ENCODE peak calls at places on chromosomes 5 and 9, in seven cellular contexts. R is right atrium auricular region, N is psoas muscle, W is H1, Y is AG04450, E is PC-3, V is left lung. B is an unnamed sample.
A peak's percentile ranks its signal among the peaks of the same experiment; 100 is the strongest.

GRCh38 chr9:114047717-114048116 is 30.4 kb downstream of the AMBP start:
- DNase-seq in R (peak; percentile 42), N (no peak), W (peak; percentile 50), Y (no peak), E (peak; percentile 22), V (no peak), B (no peak)

GRCh38 chr5:4164167-4164566 is 568.5 kb downstream of the IRX1 start:
- DNase-seq in R (no peak), N (no peak), W (no peak), Y (no peak), E (no peak), V (no peak), B (no peak)

GRCh38 chr5:38853753-38854470 is 8.1 kb downstream of the OSMR start:
- DNase-seq in R (no peak), N (no peak), W (no peak), Y (peak; percentile 39), E (peak; percentile 98), V (no peak), B (no peak)

GRCh38 chr9:9961487-9961886 is 651.3 kb downstream of the PTPRD start:
- DNase-seq in R (no peak), N (no peak), W (no peak), Y (no peak), E (no peak), V (no peak), B (no peak)

GRCh38 chr9:136840877-136841645 is 1.2 kb upstream of the AJM1 start:
- DNase-seq in R (no peak), N (peak; percentile 72), W (peak; percentile 70), Y (peak; percentile 38), E (no peak), V (no peak), B (no peak)

GRCh38 chr9:5389109-5389732 is 48.5 kb downstream of the PLGRKT start:
- DNase-seq in R (no peak), N (no peak), W (no peak), Y (peak; percentile 54), E (peak; percentile 73), V (no peak), B (peak; percentile 26)

GRCh38 chr5:61625682-61626620 is 293.9 kb downstream of the ZSWIM6 start:
- DNase-seq in R (peak; percentile 74), N (peak; percentile 87), W (peak; percentile 83), Y (no peak), E (no peak), V (peak; percentile 86), B (no peak)

GRCh38 chr9:137750007-137750406 is 127.6 kb upstream of the CACNA1B start:
- DNase-seq in R (no peak), N (no peak), W (no peak), Y (no peak), E (no peak), V (no peak), B (no peak)

GRCh38 chr5:107104040-107104773 is 566.5 kb downstream of the EFNA5 start:
- DNase-seq in R (no peak), N (peak; percentile 52), W (peak; percentile 51), Y (no peak), E (no peak), V (no peak), B (no peak)

GRCh38 chr5:127938746-127939145 is 144.8 kb upstream of the SLC12A2 start:
- DNase-seq in R (no peak), N (no peak), W (no peak), Y (no peak), E (peak; percentile 47), V (no peak), B (no peak)

GRCh38 chr9:130301483-130302286 is 36.1 kb downstream of the HMCN2 start:
- DNase-seq in R (peak; percentile 84), N (peak; percentile 87), W (no peak), Y (no peak), E (no peak), V (no peak), B (no peak)

GRCh38 chr5:175649967-175650366 is 7.9 kb upstream of the HRH2 start:
- DNase-seq in R (no peak), N (no peak), W (no peak), Y (no peak), E (no peak), V (no peak), B (no peak)

GRCh38 chr5:34475249-34475966 is 180.7 kb upstream of the RAI14 start:
- DNase-seq in R (no peak), N (no peak), W (no peak), Y (no peak), E (no peak), V (no peak), B (no peak)

GRCh38 chr9:113600871-113601545 is 137.5 kb downstream of the RGS3 start:
- DNase-seq in R (no peak), N (peak; percentile 48), W (no peak), Y (no peak), E (no peak), V (no peak), B (no peak)

GRCh38 chr9:89917861-89918260 is 313.0 kb downstream of the GADD45G start:
- DNase-seq in R (peak; percentile 23), N (no peak), W (no peak), Y (no peak), E (no peak), V (no peak), B (no peak)

GRCh38 chr5:98638701-98639100 is 134.8 kb upstream of the RGMB start:
- DNase-seq in R (no peak), N (no peak), W (no peak), Y (no peak), E (peak; percentile 18), V (no peak), B (no peak)

GRCh38 chr5:53032188-53032587 is 43.0 kb downstream of the ITGA2 start:
- DNase-seq in R (no peak), N (no peak), W (no peak), Y (no peak), E (no peak), V (no peak), B (no peak)
- H3K27ac ChIP-seq in R (peak overlapping the region; percentile 40), N (no peak overlapping the region), W (no peak overlapping the region), Y (no peak overlapping the region), E (peak overlapping the region; percentile 78), V (peak overlapping the region; percentile 69), B (peak overlapping the region; percentile 98)

GRCh38 chr9:108142504-108143201 is 653.1 kb upstream of the KLF4 start:
- DNase-seq in R (peak; percentile 94), N (peak; percentile 92), W (peak; percentile 45), Y (no peak), E (no peak), V (no peak), B (no peak)

GRCh38 chr9:108136646-108137045 is 647.1 kb upstream of the KLF4 start:
- DNase-seq in R (no peak), N (no peak), W (no peak), Y (no peak), E (no peak), V (no peak), B (no peak)

GRCh38 chr9:108139900-108140299 is 650.3 kb upstream of the KLF4 start:
- DNase-seq in R (no peak), N (no peak), W (no peak), Y (no peak), E (no peak), V (no peak), B (no peak)

DNA sequence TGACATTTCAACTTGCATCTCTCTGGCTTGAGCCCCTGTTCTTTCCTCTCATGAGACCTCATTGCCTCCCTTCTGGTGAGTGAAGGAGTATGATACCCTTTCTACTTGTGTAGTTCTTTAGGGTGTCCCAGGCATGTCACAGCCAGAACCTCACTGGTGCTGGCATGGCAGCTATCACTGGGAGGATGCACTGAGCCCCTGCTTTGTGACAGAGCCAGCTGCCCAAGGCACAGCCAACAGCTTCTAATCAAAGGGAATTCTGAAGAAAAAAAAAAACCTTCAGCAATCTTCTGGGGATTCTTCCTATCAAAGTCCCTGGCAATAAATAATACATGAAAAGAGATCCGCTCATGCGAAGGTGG is 652.6 kb upstream of the KLF4 start:
- DNase-seq in R (no peak), N (no peak), W (no peak), Y (no peak), E (no peak), V (no peak), B (no peak)
- H3K27ac ChIP-seq in R (peak overlapping the region; percentile 91), N (peak overlapping the region; percentile 59), W (no peak overlapping the region), Y (no peak overlapping the region), E (no peak overlapping the region), V (peak overlapping the region; percentile 35), B (no peak overlapping the region)

GRCh38 chr9:6973762-6974161 is 216.0 kb downstream of the KDM4C start:
- DNase-seq in R (no peak), N (no peak), W (no peak), Y (no peak), E (peak; percentile 13), V (no peak), B (no peak)
- H3K27ac ChIP-seq in R (no peak overlapping the region), N (no peak overlapping the region), W (no peak overlapping the region), Y (no peak overlapping the region), E (no peak overlapping the region), V (no peak overlapping the region), B (no peak overlapping the region)

GRCh38 chr5:72307573-72307967 is 12.5 kb downstream of the MRPS27 start:
- DNase-seq in R (no peak), N (no peak), W (no peak), Y (no peak), E (no peak), V (no peak), B (no peak)

GRCh38 chr5:72314571-72315172 is 5.4 kb downstream of the MRPS27 start:
- DNase-seq in R (no peak), N (no peak), W (no peak), Y (peak; percentile 47), E (peak; percentile 60), V (no peak), B (no peak)

GRCh38 chr5:72305194-72306142 is 14.6 kb downstream of the MRPS27 start:
- DNase-seq in R (no peak), N (no peak), W (no peak), Y (no peak), E (no peak), V (no peak), B (no peak)

GRCh38 chr5:72307968-72308852 is 11.8 kb downstream of the MRPS27 start:
- DNase-seq in R (peak; percentile 98), N (peak; percentile 99), W (peak; percentile 93), Y (peak; percentile 94), E (peak; percentile 95), V (peak; percentile 98), B (peak; percentile 80)

GRCh38 chr5:72308853-72309191 is 11.2 kb downstream of the MRPS27 start:
- DNase-seq in R (no peak), N (no peak), W (no peak), Y (no peak), E (no peak), V (no peak), B (no peak)
- H3K27ac ChIP-seq in R (peak overlapping the region; percentile 96), N (peak overlapping the region; percentile 97), W (no peak overlapping the region), Y (no peak overlapping the region), E (peak overlapping the region; percentile 27), V (peak overlapping the region; percentile 96), B (peak overlapping the region; percentile 95)

GRCh38 chr9:34709196-34709978 is 549 bp downstream of the CCL21 start:
- DNase-seq in R (no peak), N (no peak), W (no peak), Y (no peak), E (no peak), V (no peak), B (no peak)
- H3K27ac ChIP-seq in R (peak overlapping the region; percentile 60), N (no peak overlapping the region), W (no peak overlapping the region), Y (no peak overlapping the region), E (no peak overlapping the region), V (no peak overlapping the region), B (no peak overlapping the region)

DNA sequence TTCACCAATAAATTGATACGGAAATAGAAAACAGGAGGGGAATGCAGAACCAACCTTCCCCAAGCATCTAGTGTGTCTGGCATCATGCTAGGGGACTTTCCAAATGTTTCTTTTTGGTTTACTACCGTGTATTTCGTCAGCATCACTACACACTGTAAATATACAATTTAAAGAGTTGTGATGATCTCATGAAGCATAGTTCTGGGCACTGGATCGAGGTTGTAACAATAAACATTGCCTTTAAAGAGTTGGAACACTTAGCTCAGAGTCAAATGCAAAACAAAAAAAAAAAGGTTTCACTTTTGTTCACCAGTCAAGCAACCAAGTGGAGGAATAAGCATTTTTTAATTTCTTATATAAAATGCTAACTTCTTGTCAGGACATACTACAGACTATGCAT is 2.9 kb upstream of the SCAI start:
- DNase-seq in R (no peak), N (no peak), W (no peak), Y (peak; percentile 87), E (no peak), V (no peak), B (no peak)
- H3K27ac ChIP-seq in R (no peak overlapping the region), N (no peak overlapping the region), W (no peak overlapping the region), Y (peak overlapping the region; percentile 62), E (no peak overlapping the region), V (peak overlapping the region; percentile 19), B (no peak overlapping the region)

B was measured in keratinocyte.